ENCODE peak calls at places on chromosomes 3 and 15, in four cellular contexts. One of them, this sample, is unnamed.

GRCh38 chr15:39589815-39590644 is 9.2 kb downstream of the THBS1 start:
- DNase-seq in GM12878: no peak
- DNase-seq in GM12892: no peak
- DNase-seq in HepG2: no peak
- DNase-seq in this sample: no peak

GRCh38 chr3:192899540-192899982 is 18.1 kb downstream of the MB21D2 start:
- DNase-seq in HepG2: no peak
- DNase-seq in GM12878: no peak
- DNase-seq in GM12892: no peak
- DNase-seq in this sample: no peak

GRCh38 chr15:67135494-67135893 is 70.1 kb downstream of the SMAD3 start:
- DNase-seq in HepG2: peak; percentile 71
- DNase-seq in GM12892: no peak
- DNase-seq in GM12878: no peak
- DNase-seq in this sample: no peak

GRCh38 chr3:30498587-30498967 is 107.8 kb upstream of the TGFBR2 start:
- DNase-seq in HepG2: peak; percentile 79
- DNase-seq in GM12878: no peak
- DNase-seq in GM12892: no peak
- DNase-seq in this sample: no peak

GRCh38 chr15:62624541-62625399 is 417.8 kb upstream of the TPM1 start:
- DNase-seq in GM12878: peak; percentile 27
- DNase-seq in HepG2: no peak
- DNase-seq in GM12892: no peak
- DNase-seq in this sample: no peak

GRCh38 chr3:59831394-59831793 is 781.6 kb upstream of the CFAP20DC start:
- DNase-seq in HepG2: no peak
- DNase-seq in GM12878: no peak
- DNase-seq in GM12892: no peak
- DNase-seq in this sample: no peak

GRCh38 chr15:70519616-70520015 is 243.7 kb downstream of the UACA start:
- DNase-seq in GM12878: no peak
- DNase-seq in HepG2: no peak
- DNase-seq in GM12892: no peak
- DNase-seq in this sample: no peak

GRCh38 chr3:196537319-196537984 is 22.3 kb upstream of the SMCO1 start:
- DNase-seq in GM12892: peak; percentile 21
- DNase-seq in HepG2: no peak
- DNase-seq in GM12878: no peak
- DNase-seq in this sample: no peak

GRCh38 chr15:80568298-80568697 is 126.8 kb upstream of the ABHD17C start:
- DNase-seq in GM12878: no peak
- DNase-seq in HepG2: no peak
- DNase-seq in GM12892: no peak
- DNase-seq in this sample: no peak

GRCh38 chr3:124248471-124249028 is 256.6 kb upstream of the ROPN1 start:
- DNase-seq in HepG2: no peak
- DNase-seq in GM12878: no peak
- DNase-seq in GM12892: no peak
- DNase-seq in this sample: no peak

GRCh38 chr15:25739687-25740121 is 123.4 kb downstream of the ATP10A start:
- DNase-seq in GM12892: no peak
- DNase-seq in HepG2: no peak
- DNase-seq in GM12878: peak; percentile 12
- DNase-seq in this sample: no peak

GRCh38 chr3:154795582-154795981 is 284.5 kb upstream of the MME start:
- DNase-seq in GM12892: no peak
- DNase-seq in HepG2: no peak
- DNase-seq in GM12878: no peak
- DNase-seq in this sample: no peak

GRCh38 chr15:36371509-36371908 is 207.9 kb upstream of the CDIN1 start:
- DNase-seq in HepG2: no peak
- DNase-seq in GM12892: no peak
- DNase-seq in GM12878: no peak
- DNase-seq in this sample: no peak

GRCh38 chr15:95923797-95924196 is 406.7 kb upstream of the NR2F2 start:
- DNase-seq in GM12892: no peak
- DNase-seq in GM12878: no peak
- DNase-seq in HepG2: no peak
- DNase-seq in this sample: no peak

GRCh38 chr3:104642827-104643226 is 723.9 kb upstream of the ALCAM start:
- DNase-seq in HepG2: no peak
- DNase-seq in GM12892: no peak
- DNase-seq in GM12878: no peak
- DNase-seq in this sample: no peak

GRCh38 chr15:96053039-96054021 is 277.2 kb upstream of the NR2F2 start:
- DNase-seq in HepG2: peak; percentile 22
- DNase-seq in GM12878: no peak
- DNase-seq in GM12892: no peak
- DNase-seq in this sample: no peak

GRCh38 chr15:75042730-75043508 is 19.5 kb downstream of the PPCDC start:
- DNase-seq in GM12878: peak; percentile 100
- DNase-seq in GM12892: peak; percentile 85
- DNase-seq in HepG2: peak; percentile 93
- DNase-seq in this sample: peak; percentile 67

GRCh38 chr15:76674883-76675282 is 230.3 kb downstream of the SCAPER start:
- DNase-seq in HepG2: no peak
- DNase-seq in GM12878: no peak
- DNase-seq in GM12892: no peak
- DNase-seq in this sample: no peak

GRCh38 chr15:100918034-100918689 is 995 bp upstream of the LRRK1 start:
- DNase-seq in GM12878: no peak
- DNase-seq in GM12892: peak; percentile 87
- DNase-seq in HepG2: peak; percentile 8
- DNase-seq in this sample: peak; percentile 87
- TF ChIP-seq POLR2A in GM12878: peak; percentile 46
- TF ChIP-seq POLR2A in GM12892: no peak
- TF ChIP-seq POLR2A in HepG2: no peak
- TF ChIP-seq POLR2A in this sample: no peak

GRCh38 chr3:111130827-111131226 is 59.2 kb downstream of the NECTIN3 start:
- DNase-seq in GM12892: no peak
- DNase-seq in HepG2: no peak
- DNase-seq in GM12878: no peak
- DNase-seq in this sample: no peak
- TF ChIP-seq TAF1 in GM12892: no peak
- TF ChIP-seq TAF1 in HepG2: no peak
- TF ChIP-seq TAF1 in GM12878: no peak
- TF ChIP-seq TAF1 in this sample: no peak

GRCh38 chr3:149419816-149420215 is 42.4 kb upstream of the TM4SF1 start:
- DNase-seq in GM12892: no peak
- DNase-seq in GM12878: no peak
- DNase-seq in HepG2: no peak
- DNase-seq in this sample: no peak

GRCh38 chr3:149426325-149426724 is 48.2 kb upstream of the TM4SF4 start:
- DNase-seq in GM12878: no peak
- DNase-seq in HepG2: no peak
- DNase-seq in GM12892: no peak
- DNase-seq in this sample: no peak

GRCh38 chr3:149421764-149422163 is 44.3 kb upstream of the TM4SF1 start:
- DNase-seq in HepG2: no peak
- DNase-seq in GM12878: no peak
- DNase-seq in GM12892: no peak
- DNase-seq in this sample: no peak

DNA sequence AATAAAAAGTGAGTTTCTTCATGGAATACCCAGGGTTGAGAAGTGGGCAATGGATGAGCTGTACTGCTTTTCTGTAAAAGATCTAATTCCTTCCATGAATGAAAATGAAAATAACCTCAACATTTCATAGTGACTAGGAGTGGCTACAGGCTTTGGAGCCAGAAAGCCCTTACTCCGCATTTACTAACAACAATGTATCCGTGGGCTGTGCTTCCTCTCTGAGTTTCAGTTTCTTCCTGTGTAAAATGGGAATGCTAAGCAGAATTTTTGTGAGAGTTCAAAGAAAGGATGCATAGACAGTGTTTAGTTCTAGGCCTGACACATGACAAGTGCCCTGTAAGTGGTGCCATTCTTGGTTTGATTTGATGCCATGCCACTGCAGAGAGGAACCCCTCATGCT is 47.5 kb upstream of the TM4SF1 start:
- DNase-seq in GM12892: no peak
- DNase-seq in HepG2: no peak
- DNase-seq in GM12878: no peak
- DNase-seq in this sample: no peak
- TF ChIP-seq POLR2AphosphoS5 in GM12892: no peak
- TF ChIP-seq POLR2AphosphoS5 in HepG2: no peak
- TF ChIP-seq POLR2AphosphoS5 in GM12878: no peak
- TF ChIP-seq POLR2AphosphoS5 in this sample: no peak

DNA sequence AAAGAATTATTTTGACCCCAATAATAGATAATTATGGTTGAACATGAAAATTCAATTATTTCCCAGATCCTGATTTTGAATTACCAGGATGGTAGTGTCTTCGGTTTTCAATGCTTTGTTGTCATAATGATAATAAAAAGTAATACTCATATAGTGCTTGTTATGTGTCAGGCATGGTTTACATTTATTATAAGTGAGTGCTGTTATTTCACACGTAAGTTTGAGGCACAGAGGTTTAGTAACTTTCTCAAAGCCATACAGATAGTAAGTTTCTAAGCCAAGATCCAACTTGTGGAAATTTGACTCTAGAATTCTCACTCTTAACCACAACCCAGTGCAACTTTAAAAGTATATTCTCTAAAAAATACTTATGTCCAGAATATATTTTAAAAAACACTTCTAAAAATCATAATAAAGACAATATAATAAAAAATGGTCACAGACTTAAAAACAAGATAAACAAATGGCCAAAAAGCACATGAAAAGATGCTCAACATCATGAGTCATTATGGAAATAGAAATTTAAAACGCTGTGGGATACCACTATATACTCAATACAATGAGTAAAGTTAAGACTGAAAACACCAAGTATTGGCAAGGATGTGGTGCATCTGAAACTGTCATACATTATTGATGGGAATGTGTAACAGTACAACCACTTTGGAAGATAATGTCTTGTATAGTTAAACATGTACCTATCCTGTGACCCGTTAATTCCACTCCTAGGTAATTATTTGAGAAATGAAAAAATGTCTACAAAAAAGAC is 45.2 kb downstream of the SPRED1 start:
- DNase-seq in GM12892: no peak
- DNase-seq in HepG2: no peak
- DNase-seq in GM12878: no peak
- DNase-seq in this sample: no peak
- TF ChIP-seq POLR2A in GM12892: no peak
- TF ChIP-seq POLR2A in HepG2: no peak
- TF ChIP-seq POLR2A in GM12878: no peak
- TF ChIP-seq POLR2A in this sample: no peak

DNA sequence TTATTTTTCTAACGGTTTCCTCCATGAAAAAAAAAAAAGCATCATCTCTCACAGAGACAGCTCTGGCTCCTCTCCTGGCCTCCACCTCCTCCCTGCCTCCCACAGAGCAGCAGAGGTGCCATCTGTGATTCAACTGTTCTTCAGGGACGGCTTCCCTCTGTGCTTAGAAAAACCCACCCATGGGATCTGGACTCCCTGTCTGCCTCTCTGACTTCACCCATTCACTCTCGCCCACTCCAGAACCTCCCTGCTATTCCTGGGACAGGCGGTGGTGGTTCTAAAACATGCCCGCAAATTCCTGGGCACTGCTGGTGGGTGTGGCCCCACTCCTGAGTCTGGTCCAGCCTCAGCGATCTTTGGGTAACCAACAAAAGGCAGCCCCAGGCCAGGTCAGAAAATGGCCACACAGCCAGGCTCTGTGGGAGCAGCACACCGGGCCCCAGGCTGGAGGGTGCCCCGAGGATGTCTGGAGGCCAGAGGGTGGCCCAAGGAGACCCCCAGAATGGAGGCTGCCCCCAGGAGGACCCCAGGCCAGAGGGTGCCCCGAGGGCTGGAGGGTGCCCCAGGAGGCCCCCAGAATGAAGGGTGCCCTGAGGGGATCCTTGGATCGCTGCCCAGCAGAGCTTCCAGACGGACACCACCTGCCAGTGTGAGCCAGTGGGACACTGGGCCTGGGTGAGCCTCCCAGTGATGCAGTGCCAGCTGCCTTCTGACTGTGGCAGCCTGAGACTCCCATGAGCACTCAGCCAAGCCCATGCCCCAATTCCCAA is 2.6 kb upstream of the CHST13 start:
- DNase-seq in GM12878: no peak
- DNase-seq in HepG2: no peak
- DNase-seq in GM12892: no peak
- DNase-seq in this sample: no peak
- TF ChIP-seq TAF1 in GM12878: no peak
- TF ChIP-seq TAF1 in HepG2: no peak
- TF ChIP-seq TAF1 in GM12892: no peak
- TF ChIP-seq TAF1 in this sample: no peak

GRCh38 chr15:88255496-88256171 is 905 bp downstream of the NTRK3 start:
- DNase-seq in GM12878: no peak
- DNase-seq in GM12892: no peak
- DNase-seq in HepG2: no peak
- DNase-seq in this sample: peak; percentile 21
- TF ChIP-seq POLR2AphosphoS5 in GM12878: no peak
- TF ChIP-seq POLR2AphosphoS5 in GM12892: no peak
- TF ChIP-seq POLR2AphosphoS5 in HepG2: no peak
- TF ChIP-seq POLR2AphosphoS5 in this sample: no peak

GRCh38 chr3:50254577-50255250 is 14.2 kb upstream of the SEMA3B start:
- DNase-seq in HepG2: no peak
- DNase-seq in GM12878: no peak
- DNase-seq in GM12892: no peak
- DNase-seq in this sample: no peak
- TF ChIP-seq POLR2A in HepG2: no peak
- TF ChIP-seq POLR2A in GM12878: no peak
- TF ChIP-seq POLR2A in GM12892: no peak
- TF ChIP-seq POLR2A in this sample: no peak

DNA sequence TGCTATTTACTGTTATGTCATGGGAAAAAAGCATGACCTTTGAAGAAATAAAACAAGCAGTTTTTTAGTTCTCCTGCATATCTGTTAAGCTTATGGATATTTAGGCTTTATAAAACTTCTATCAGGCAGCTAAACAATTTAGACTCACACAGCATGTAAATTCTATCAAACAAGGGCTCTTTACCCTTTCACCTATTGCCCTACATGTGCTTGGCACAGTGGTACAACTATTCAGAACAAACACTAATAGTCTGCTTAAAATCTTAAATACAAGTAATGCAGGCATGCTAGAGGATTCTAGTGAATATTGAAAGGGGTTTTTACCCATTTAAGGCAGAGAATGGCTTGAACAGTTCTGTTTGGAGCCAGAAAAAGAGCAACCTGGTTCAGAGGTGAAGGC is 23.4 kb upstream of the NANOGP8 start:
- DNase-seq in HepG2: no peak
- DNase-seq in GM12878: no peak
- DNase-seq in GM12892: no peak
- DNase-seq in this sample: no peak
- TF ChIP-seq TAF1 in HepG2: no peak
- TF ChIP-seq TAF1 in GM12878: no peak
- TF ChIP-seq TAF1 in GM12892: no peak
- TF ChIP-seq TAF1 in this sample: no peak

This sample was measured in GM12891.